ENCODE peak calls at places on chromosomes 11 and 22, in four cellular contexts. One of them, this sample, is unnamed.

GRCh38 chr22:35742342-35743100 is 24.8 kb downstream of the APOL5 start:
- DNase-seq in H1: no peak
- DNase-seq in GM12878: no peak
- DNase-seq in HCT116: peak; percentile 73
- DNase-seq in this sample: peak; percentile 88

GRCh38 chr11:68890490-68891231 is 13.0 kb downstream of the MRPL21 start:
- DNase-seq in H1: no peak
- DNase-seq in GM12878: no peak
- DNase-seq in HCT116: no peak
- DNase-seq in this sample: no peak

GRCh38 chr11:69437001-69437875 is 44.2 kb upstream of the LINC01488 start:
- DNase-seq in H1: no peak
- DNase-seq in GM12878: no peak
- DNase-seq in HCT116: no peak
- DNase-seq in this sample: no peak

GRCh38 chr11:104163100-104164027 is 583 bp downstream of the PDGFD start:
- DNase-seq in H1: no peak
- DNase-seq in GM12878: no peak
- DNase-seq in HCT116: no peak
- DNase-seq in this sample: no peak

GRCh38 chr11:113313601-113314000 is 782 bp upstream of the TTC12 start:
- DNase-seq in H1: no peak
- DNase-seq in GM12878: no peak
- DNase-seq in HCT116: no peak
- DNase-seq in this sample: no peak

GRCh38 chr11:119773016-119773415 is 44.0 kb upstream of the NECTIN1 start:
- DNase-seq in H1: no peak
- DNase-seq in GM12878: no peak
- DNase-seq in HCT116: no peak
- DNase-seq in this sample: no peak

GRCh38 chr22:33271390-33272161 is 213.4 kb upstream of the SYN3 start:
- DNase-seq in H1: no peak
- DNase-seq in GM12878: peak; percentile 95
- DNase-seq in HCT116: no peak
- DNase-seq in this sample: no peak

GRCh38 chr11:27456802-27457329 is 15.7 kb downstream of the LGR4 start:
- DNase-seq in H1: no peak
- DNase-seq in GM12878: no peak
- DNase-seq in HCT116: no peak
- DNase-seq in this sample: no peak

DNA sequence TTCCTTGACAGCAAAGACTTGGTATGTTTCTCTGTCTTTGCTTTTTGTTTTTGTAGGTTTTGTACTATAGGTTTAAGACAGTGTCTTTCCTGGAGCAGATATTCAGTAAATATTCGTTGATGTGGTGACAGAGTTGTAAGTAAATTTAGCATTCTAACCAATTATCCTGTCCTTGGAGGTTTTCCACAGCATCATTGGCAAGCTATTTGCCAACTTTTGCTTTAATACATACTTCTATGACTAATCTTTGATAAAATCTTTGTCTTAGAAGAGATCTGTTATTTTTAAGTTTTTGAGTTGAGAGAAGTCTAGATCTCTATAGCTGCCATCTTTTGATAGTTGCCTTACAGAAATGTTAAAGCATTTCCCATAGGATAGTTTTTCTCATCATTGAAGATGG is 3.8 kb downstream of the USP47 start:
- DNase-seq in H1: no peak
- DNase-seq in GM12878: no peak
- DNase-seq in HCT116: no peak
- DNase-seq in this sample: no peak
- TF ChIP-seq EGR1 in H1: no peak
- TF ChIP-seq EGR1 in GM12878: no peak
- TF ChIP-seq EGR1 in HCT116: no peak
- TF ChIP-seq EGR1 in this sample: no peak

DNA sequence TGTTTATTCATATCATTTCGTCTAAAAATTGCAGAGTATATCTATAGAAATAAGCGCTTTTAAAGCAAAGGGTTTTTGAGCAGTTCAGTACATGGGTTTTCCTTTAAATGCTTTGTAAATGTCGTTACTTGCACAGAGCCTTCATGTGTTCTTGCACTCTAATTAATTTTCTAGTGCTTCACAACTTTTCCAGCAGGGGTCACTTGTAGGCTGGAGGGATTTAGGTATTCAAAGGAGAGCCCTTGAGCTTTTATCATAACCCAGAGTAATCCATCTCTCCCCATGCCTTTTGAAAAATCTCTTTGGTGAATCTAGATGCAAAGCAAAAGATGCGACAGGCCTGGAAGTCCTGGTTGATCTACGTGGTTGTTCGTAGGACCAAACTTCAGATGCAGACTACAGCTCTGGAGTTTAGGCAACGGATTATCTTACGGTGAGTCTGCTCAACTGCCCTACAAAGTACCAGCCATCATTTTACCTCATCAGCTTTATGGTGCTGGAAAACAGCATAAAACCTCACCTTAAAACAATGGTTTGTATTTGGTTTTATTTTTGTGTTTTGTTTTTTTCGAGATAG is 60.4 kb downstream of the SFI1 start:
- DNase-seq in H1: no peak
- DNase-seq in GM12878: no peak
- DNase-seq in HCT116: peak; percentile 6
- DNase-seq in this sample: peak; percentile 41
- TF ChIP-seq EGR1 in H1: no peak
- TF ChIP-seq EGR1 in GM12878: no peak
- TF ChIP-seq EGR1 in HCT116: no peak
- TF ChIP-seq EGR1 in this sample: no peak

GRCh38 chr11:70913715-70914231 is 338.6 kb downstream of the SHANK2 start:
- DNase-seq in H1: peak; percentile 15
- DNase-seq in GM12878: no peak
- DNase-seq in HCT116: no peak
- DNase-seq in this sample: no peak
- TF ChIP-seq EGR1 in H1: no peak
- TF ChIP-seq EGR1 in GM12878: no peak
- TF ChIP-seq EGR1 in HCT116: no peak
- TF ChIP-seq EGR1 in this sample: no peak

DNA sequence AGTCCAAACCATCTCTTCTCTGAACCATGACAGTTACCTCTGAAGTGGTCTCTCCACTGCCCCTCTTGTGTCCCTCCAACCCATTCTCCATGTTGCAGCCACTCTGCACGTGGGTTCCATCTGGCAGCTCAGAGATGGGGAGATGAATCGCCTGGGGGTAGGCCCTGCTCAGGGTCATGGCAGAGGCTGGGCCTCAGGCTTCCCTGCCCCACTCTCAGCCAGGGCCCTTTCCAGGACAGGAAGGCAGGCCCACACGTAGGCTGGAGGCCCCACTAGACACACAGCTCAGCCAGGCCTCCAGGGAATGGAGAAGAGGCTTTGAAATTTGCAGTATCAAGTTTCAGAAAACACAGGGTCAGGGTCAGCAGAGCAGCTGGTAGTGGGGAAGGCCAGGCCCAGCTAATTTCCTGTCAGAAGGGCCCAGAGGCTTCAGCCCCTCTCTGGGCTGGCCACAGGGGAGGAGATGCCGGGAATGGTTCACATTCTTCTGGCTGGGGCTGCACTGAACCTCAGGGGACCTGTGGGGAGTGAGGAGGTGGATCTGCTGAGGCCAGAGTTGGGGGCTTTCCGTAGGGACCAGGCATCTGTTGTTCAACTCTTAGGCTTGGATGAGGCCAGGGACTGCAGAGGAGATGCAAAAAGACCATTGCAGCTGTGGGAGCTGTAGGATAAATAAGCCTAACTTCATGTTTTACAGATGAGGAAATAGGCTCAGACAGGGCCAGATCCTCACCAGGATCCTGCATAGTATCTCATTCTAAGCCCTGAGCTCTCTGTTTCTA is 101.6 kb downstream of the SWAP70 start:
- DNase-seq in H1: no peak
- DNase-seq in GM12878: no peak
- DNase-seq in HCT116: no peak
- DNase-seq in this sample: no peak
- TF ChIP-seq EGR1 in H1: no peak
- TF ChIP-seq EGR1 in GM12878: no peak
- TF ChIP-seq EGR1 in HCT116: no peak
- TF ChIP-seq EGR1 in this sample: no peak

GRCh38 chr11:67273260-67273990 is 7.2 kb downstream of the GRK2 start:
- DNase-seq in H1: no peak
- DNase-seq in GM12878: no peak
- DNase-seq in HCT116: no peak
- DNase-seq in this sample: no peak
- TF ChIP-seq EGR1 in H1: no peak
- TF ChIP-seq EGR1 in GM12878: no peak
- TF ChIP-seq EGR1 in HCT116: no peak
- TF ChIP-seq EGR1 in this sample: no peak

DNA sequence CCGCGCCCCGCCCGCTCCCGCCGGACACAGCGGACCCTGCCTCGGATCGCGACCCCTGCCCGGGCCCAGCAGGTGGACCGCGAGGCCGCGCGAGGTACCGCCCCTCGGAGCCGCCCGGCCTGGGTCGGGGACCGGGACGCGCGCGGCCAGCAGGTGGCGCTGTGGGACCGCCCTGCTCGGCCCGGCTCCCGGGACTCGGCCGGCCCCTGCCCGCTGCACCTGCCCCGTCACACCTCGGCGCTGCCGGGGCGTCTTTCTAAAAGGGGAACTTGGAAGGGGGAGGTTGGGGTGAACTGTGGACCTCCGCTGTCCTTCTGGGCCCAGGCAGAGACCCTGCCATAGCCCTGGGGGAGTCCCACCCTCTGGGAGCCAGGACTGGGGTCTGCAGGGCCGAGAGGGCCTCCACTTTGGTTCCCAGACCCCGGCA is 11.1 kb downstream of the CRELD2 start:
- DNase-seq in H1: no peak
- DNase-seq in GM12878: no peak
- DNase-seq in HCT116: no peak
- DNase-seq in this sample: peak; percentile 80
- TF ChIP-seq EGR1 in H1: no peak
- TF ChIP-seq EGR1 in GM12878: no peak
- TF ChIP-seq EGR1 in HCT116: no peak
- TF ChIP-seq EGR1 in this sample: no peak

GRCh38 chr11:65036931-65037330 is 4.1 kb upstream of the SAC3D1 start:
- DNase-seq in H1: no peak
- DNase-seq in GM12878: no peak
- DNase-seq in HCT116: no peak
- DNase-seq in this sample: no peak
- TF ChIP-seq EGR1 in H1: no peak
- TF ChIP-seq EGR1 in GM12878: no peak
- TF ChIP-seq EGR1 in HCT116: no peak
- TF ChIP-seq EGR1 in this sample: no peak

DNA sequence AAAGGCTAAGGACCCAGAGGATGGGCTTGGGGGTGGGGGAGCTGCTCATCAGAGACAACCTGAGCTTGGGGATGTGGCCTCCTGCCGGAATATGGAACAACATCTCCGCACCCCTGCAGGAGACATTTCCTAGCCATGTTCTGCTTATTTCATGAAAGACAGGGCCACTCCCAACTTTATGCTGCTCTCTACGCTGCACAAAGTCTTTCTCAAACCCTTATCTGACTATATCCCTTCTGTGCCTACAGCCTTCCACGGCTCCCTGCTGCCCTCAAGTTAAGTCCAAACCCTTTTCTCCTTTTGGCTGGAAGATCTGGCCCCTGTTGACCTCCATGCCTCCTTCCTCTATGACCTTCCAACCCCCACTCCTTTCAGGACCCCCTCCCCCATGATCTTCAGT is 562.0 kb downstream of the MN1 start:
- DNase-seq in H1: no peak
- DNase-seq in GM12878: no peak
- DNase-seq in HCT116: no peak
- DNase-seq in this sample: no peak
- TF ChIP-seq EGR1 in H1: no peak
- TF ChIP-seq EGR1 in GM12878: no peak
- TF ChIP-seq EGR1 in HCT116: no peak
- TF ChIP-seq EGR1 in this sample: no peak

DNA sequence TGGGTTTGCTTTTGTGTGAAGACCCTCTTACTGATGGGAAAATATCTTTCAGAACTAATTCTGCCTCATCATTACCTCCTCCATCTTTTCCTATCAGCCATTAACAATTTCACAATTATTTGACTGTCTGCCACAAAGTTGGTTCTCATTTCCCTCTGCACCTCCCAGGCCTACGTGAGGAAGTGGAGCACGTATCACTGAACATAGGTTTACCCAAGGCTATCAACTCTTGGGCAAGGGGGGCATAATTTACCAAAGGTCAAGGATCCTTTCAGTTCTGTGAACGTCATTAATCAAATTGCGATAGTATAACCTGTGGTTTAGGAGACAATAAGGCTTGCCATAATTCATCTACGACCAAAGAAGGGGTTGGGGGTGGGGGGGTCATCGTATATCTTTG is 60.0 kb downstream of the LIF start:
- DNase-seq in H1: no peak
- DNase-seq in GM12878: no peak
- DNase-seq in HCT116: no peak
- DNase-seq in this sample: no peak
- TF ChIP-seq EGR1 in H1: no peak
- TF ChIP-seq EGR1 in GM12878: no peak
- TF ChIP-seq EGR1 in HCT116: no peak
- TF ChIP-seq EGR1 in this sample: no peak

GRCh38 chr11:721347-721912 is 15.4 kb downstream of the EPS8L2 start:
- DNase-seq in H1: no peak
- DNase-seq in GM12878: no peak
- DNase-seq in HCT116: no peak
- DNase-seq in this sample: no peak

GRCh38 chr11:724733-725386 is 18.8 kb downstream of the EPS8L2 start:
- DNase-seq in H1: no peak
- DNase-seq in GM12878: no peak
- DNase-seq in HCT116: no peak
- DNase-seq in this sample: no peak

GRCh38 chr11:724063-724732 is 18.2 kb downstream of the EPS8L2 start:
- DNase-seq in H1: no peak
- DNase-seq in GM12878: no peak
- DNase-seq in HCT116: no peak
- DNase-seq in this sample: peak; percentile 45

GRCh38 chr11:721913-722811 is 16.1 kb downstream of the EPS8L2 start:
- DNase-seq in H1: no peak
- DNase-seq in GM12878: no peak
- DNase-seq in HCT116: no peak
- DNase-seq in this sample: peak; percentile 52

GRCh38 chr11:723120-723883 is 17.3 kb downstream of the EPS8L2 start:
- DNase-seq in H1: no peak
- DNase-seq in GM12878: no peak
- DNase-seq in HCT116: no peak
- DNase-seq in this sample: peak; percentile 71
- TF ChIP-seq EGR1 in H1: no peak
- TF ChIP-seq EGR1 in GM12878: no peak
- TF ChIP-seq EGR1 in HCT116: no peak
- TF ChIP-seq EGR1 in this sample: no peak

This sample was measured in K562.